ENCODE peak calls at places on chromosome 10, in six cellular contexts. C is WTC11, D is H1, U is K562, Y is HepG2, X is GM12878. P is an unnamed sample.

GRCh38 chr10:91380873-91381561 is 29.1 kb upstream of the HECTD2 start:
- DNase-seq in C (no peak), D (no peak), U (peak), Y (no peak), X (no peak), P (no peak)

GRCh38 chr10:79059859-79060379 is 8.8 kb upstream of the ZMIZ1 start:
- DNase-seq in C (no peak), D (no peak), U (no peak), Y (peak), X (no peak), P (no peak)

GRCh38 chr10:72740526-72740925 is 48.6 kb downstream of the MCU start:
- DNase-seq in C (no peak), D (no peak), U (peak), Y (peak), X (no peak), P (peak)

GRCh38 chr10:124802313-124802675 is 675 bp downstream of the ABRAXAS2 start:
- DNase-seq in C (no peak), D (no peak), U (peak), Y (no peak), X (no peak), P (no peak)

GRCh38 chr10:132395704-132396494 is 1.1 kb upstream of the PWWP2B start:
- DNase-seq in C (peak), D (no peak), U (peak), Y (peak), X (no peak), P (no peak)

GRCh38 chr10:94859086-94859485 is 79.4 kb upstream of the CYP2C9 start:
- DNase-seq in C (no peak), D (no peak), U (no peak), Y (no peak), X (no peak), P (no peak)

GRCh38 chr10:129699722-129700340 is 232.8 kb downstream of the MGMT start:
- DNase-seq in C (no peak), D (no peak), U (no peak), Y (no peak), X (no peak), P (no peak)

GRCh38 chr10:29555746-29556481 is 78.9 kb downstream of the SVIL start:
- DNase-seq in C (no peak), D (no peak), U (no peak), Y (no peak), X (no peak), P (no peak)

GRCh38 chr10:61217851-61218565 is 235.2 kb downstream of the TMEM26 start:
- DNase-seq in C (no peak), D (no peak), U (no peak), Y (no peak), X (no peak), P (no peak)

GRCh38 chr10:5502903-5503835 is 3.8 kb upstream of the CALML5 start:
- DNase-seq in C (no peak), D (no peak), U (no peak), Y (no peak), X (no peak), P (no peak)

GRCh38 chr10:33139191-33139646 is 181.2 kb upstream of the ITGB1 start:
- DNase-seq in C (no peak), D (no peak), U (no peak), Y (no peak), X (no peak), P (no peak)

GRCh38 chr10:24701447-24701846 is 22.2 kb downstream of the ARHGAP21 start:
- DNase-seq in C (no peak), D (no peak), U (no peak), Y (no peak), X (peak), P (no peak)

GRCh38 chr10:66678521-66678920 is 247.3 kb upstream of the LRRTM3 start:
- DNase-seq in C (no peak), D (no peak), U (no peak), Y (no peak), X (no peak), P (no peak)

GRCh38 chr10:33783557-33783956 is 449.1 kb upstream of the NRP1 start:
- DNase-seq in C (no peak), D (no peak), U (no peak), Y (no peak), X (no peak), P (no peak)

GRCh38 chr10:95250856-95251255 is 39.9 kb downstream of the PDLIM1 start:
- DNase-seq in C (no peak), D (no peak), U (no peak), Y (no peak), X (no peak), P (no peak)

GRCh38 chr10:79312601-79313187 is 34.6 kb upstream of the PPIF start:
- DNase-seq in C (no peak), D (no peak), U (no peak), Y (no peak), X (no peak), P (no peak)

GRCh38 chr10:97065128-97065527 is 120.6 kb downstream of the SLIT1 start:
- DNase-seq in C (no peak), D (no peak), U (no peak), Y (no peak), X (no peak), P (no peak)

GRCh38 chr10:6920072-6921019 is 340.3 kb upstream of the PRKCQ start:
- DNase-seq in C (peak), D (peak), U (peak), Y (peak), X (no peak), P (peak)

GRCh38 chr10:120634629-120635028 is 177.6 kb downstream of the PLPP4 start:
- DNase-seq in C (peak), D (peak), U (peak), Y (no peak), X (no peak), P (peak)

GRCh38 chr10:110192552-110192951 is 14.9 kb upstream of the MXI1 start:
- DNase-seq in C (peak), D (no peak), U (peak), Y (no peak), X (no peak), P (no peak)

GRCh38 chr10:132096223-132096622 is 30.5 kb downstream of the JAKMIP3 start:
- DNase-seq in C (no peak), D (no peak), U (no peak), Y (peak), X (no peak), P (peak)

GRCh38 chr10:100747826-100748231 is 2.4 kb downstream of the PAX2 start:
- DNase-seq in C (peak), D (no peak), U (no peak), Y (no peak), X (no peak), P (no peak)

GRCh38 chr10:14578060-14578952 is 196.4 kb downstream of the FAM107B start:
- DNase-seq in C (no peak), D (no peak), U (no peak), Y (peak), X (no peak), P (no peak)

GRCh38 chr10:3424102-3424803 is 251.7 kb upstream of the PITRM1 start:
- DNase-seq in C (no peak), D (no peak), U (peak), Y (no peak), X (no peak), P (peak)

GRCh38 chr10:51718804-51719291 is 19.5 kb upstream of the CSTF2T start:
- DNase-seq in C (no peak), D (no peak), U (no peak), Y (no peak), X (no peak), P (no peak)

GRCh38 chr10:132541129-132541528 is 3.5 kb downstream of the INPP5A start:
- DNase-seq in C (peak), D (no peak), U (no peak), Y (no peak), X (no peak), P (no peak)

GRCh38 chr10:100970076-100970913 is 991 bp downstream of the SEMA4G start:
- DNase-seq in C (peak), D (no peak), U (peak), Y (peak), X (no peak), P (peak)

GRCh38 chr10:14146501-14146900 is 184.2 kb downstream of the FRMD4A start:
- DNase-seq in C (no peak), D (no peak), U (no peak), Y (no peak), X (no peak), P (no peak)

GRCh38 chr10:51285586-51285985 is 211.3 kb downstream of the PRKG1 start:
- DNase-seq in C (no peak), D (no peak), U (no peak), Y (no peak), X (no peak), P (no peak)

GRCh38 chr10:125000366-125001312 is 58.7 kb downstream of the ZRANB1 start:
- DNase-seq in C (peak), D (no peak), U (no peak), Y (no peak), X (no peak), P (no peak)

GRCh38 chr10:3761111-3761686 is 23.8 kb downstream of the KLF6 start:
- DNase-seq in C (no peak), D (no peak), U (no peak), Y (no peak), X (peak), P (no peak)

GRCh38 chr10:112913661-112914287 is 36.3 kb upstream of the TCF7L2 start:
- DNase-seq in C (no peak), D (no peak), U (no peak), Y (no peak), X (no peak), P (no peak)

GRCh38 chr10:122669842-122670241 is 29.8 kb downstream of the C10orf120 start:
- DNase-seq in C (peak), D (no peak), U (no peak), Y (no peak), X (no peak), P (peak)

DNA sequence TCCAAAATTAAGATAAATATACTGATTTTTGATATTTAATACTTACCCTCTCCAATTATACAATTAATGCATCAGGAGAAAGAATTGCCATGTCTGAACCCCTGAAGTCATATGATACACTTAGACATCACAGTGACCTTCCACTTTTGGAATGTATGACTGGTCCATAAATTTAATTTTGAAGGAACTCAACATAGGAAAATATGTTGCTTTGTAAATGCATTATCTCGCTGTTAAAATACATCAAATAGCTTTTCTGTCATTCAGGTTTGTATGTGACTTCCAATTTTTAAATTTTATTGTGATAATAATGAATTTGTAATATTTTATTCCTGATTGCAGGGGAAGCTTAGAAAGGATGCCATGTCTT is 631.9 kb upstream of the ANKRD30A start:
- DNase-seq in C (no peak), D (no peak), U (no peak), Y (no peak), X (no peak), P (no peak)
- TF ChIP-seq ATF3 in C (no peak), D (no peak), U (no peak), Y (no peak), X (no peak), P (no peak)

DNA sequence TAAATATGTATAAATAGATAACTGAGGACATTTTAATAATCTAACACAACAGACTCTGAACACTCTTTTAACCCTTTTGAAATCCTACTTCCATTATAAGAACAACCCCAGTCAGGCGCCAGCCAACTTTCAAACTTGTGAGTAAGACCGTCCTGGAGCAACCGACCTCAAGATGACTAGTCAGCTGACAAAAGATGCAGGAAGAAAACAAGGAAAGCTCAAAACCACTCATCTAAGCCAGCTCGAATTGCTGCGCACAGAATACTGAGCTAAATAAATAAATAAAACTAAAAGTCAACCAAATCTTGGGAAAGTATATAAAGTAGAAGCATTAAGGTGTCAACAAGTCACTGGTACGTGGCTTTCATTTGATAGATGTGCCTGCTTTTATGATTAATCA is 1269.8 kb downstream of the XPNPEP1 start:
- DNase-seq in C (no peak), D (no peak), U (no peak), Y (no peak), X (no peak), P (no peak)
- TF ChIP-seq ATF3 in C (no peak), D (no peak), U (no peak), Y (no peak), X (no peak), P (no peak)

GRCh38 chr10:75546004-75546403 is 114.6 kb downstream of the LRMDA start:
- DNase-seq in C (no peak), D (no peak), U (no peak), Y (no peak), X (no peak), P (no peak)

GRCh38 chr10:75544923-75545322 is 113.5 kb downstream of the LRMDA start:
- DNase-seq in C (no peak), D (no peak), U (no peak), Y (no peak), X (no peak), P (no peak)

GRCh38 chr10:75545333-75545732 is 113.9 kb downstream of the LRMDA start:
- DNase-seq in C (no peak), D (no peak), U (no peak), Y (no peak), X (no peak), P (no peak)

GRCh38 chr10:75550191-75550590 is 118.8 kb downstream of the LRMDA start:
- DNase-seq in C (no peak), D (no peak), U (no peak), Y (no peak), X (no peak), P (no peak)

DNA sequence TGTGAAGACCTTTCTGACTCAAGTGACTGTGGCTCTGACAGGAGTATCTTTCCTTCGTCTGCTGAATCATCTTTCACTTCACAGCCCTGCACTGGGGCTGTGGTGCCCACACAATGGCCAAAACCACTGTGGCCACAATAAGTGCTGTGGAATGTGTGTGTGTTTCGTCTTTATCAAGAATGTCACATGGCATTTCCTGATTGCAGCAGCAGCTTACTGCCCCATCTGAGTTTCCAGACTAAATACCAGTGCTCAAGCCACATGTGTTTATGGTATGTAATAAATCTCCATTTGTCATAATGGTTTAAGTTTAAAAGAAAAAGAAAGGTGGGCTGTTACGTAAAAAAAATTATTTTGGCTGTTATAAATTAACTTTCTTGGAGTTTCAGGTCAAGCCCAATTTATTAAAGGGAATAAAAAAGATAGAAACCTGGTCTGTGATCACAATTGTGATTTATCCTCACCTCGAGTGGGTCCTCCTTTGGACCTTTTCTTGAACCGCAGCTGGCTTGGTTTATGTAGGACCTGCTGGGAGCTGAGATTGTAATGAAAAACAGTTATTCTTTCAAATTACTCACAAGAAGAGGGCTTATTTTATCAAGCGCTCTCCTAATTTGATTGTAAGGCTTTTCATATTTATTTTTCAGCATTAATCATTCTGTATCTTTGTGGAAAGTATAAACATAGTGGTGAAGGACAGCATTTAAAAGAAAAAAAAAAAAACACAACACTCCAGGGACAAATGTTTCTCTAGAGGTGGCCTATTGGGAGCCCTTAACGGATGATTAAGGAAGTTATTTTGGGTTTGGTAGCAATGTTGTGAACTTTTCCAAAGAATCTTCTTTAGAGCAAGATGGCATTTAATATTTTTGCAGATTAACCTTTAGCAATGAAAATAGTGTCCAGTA is 116.2 kb downstream of the LRMDA start:
- DNase-seq in C (no peak), D (no peak), U (no peak), Y (no peak), X (peak), P (no peak)
- TF ChIP-seq ATF3 in C (no peak), D (no peak), U (no peak), Y (no peak), X (no peak), P (no peak)

GRCh38 chr10:69880301-69881081 is 78.8 kb downstream of the COL13A1 start:
- DNase-seq in C (no peak), D (no peak), U (no peak), Y (no peak), X (no peak), P (no peak)
- TF ChIP-seq ATF3 in C (no peak), D (no peak), U (no peak), Y (no peak), X (no peak), P (no peak)

GRCh38 chr10:74929197-74929596 is 102.8 kb downstream of the KAT6B start:
- DNase-seq in C (no peak), D (no peak), U (no peak), Y (no peak), X (no peak), P (no peak)

GRCh38 chr10:74934100-74934812 is 107.9 kb downstream of the KAT6B start:
- DNase-seq in C (no peak), D (no peak), U (no peak), Y (no peak), X (no peak), P (no peak)

GRCh38 chr10:74928742-74929191 is 102.4 kb downstream of the KAT6B start:
- DNase-seq in C (no peak), D (no peak), U (no peak), Y (no peak), X (no peak), P (no peak)

GRCh38 chr10:74930962-74931361 is 104.6 kb downstream of the KAT6B start:
- DNase-seq in C (no peak), D (no peak), U (no peak), Y (no peak), X (no peak), P (no peak)

GRCh38 chr10:74932648-74933047 is 106.2 kb downstream of the KAT6B start:
- DNase-seq in C (no peak), D (no peak), U (no peak), Y (no peak), X (no peak), P (no peak)
- TF ChIP-seq ATF3 in C (no peak), D (no peak), U (no peak), Y (no peak), X (no peak), P (no peak)

GRCh38 chr10:21508987-21509334 is 16.5 kb downstream of the SKIDA1 start:
- DNase-seq in C (no peak), D (no peak), U (no peak), Y (no peak), X (no peak), P (no peak)
- TF ChIP-seq ATF3 in C (no peak), D (no peak), U (no peak), Y (no peak), X (no peak), P (no peak)

GRCh38 chr10:12960431-12960898 is 41.0 kb downstream of the CCDC3 start:
- DNase-seq in C (no peak), D (no peak), U (no peak), Y (peak), X (no peak), P (no peak)

GRCh38 chr10:12958546-12959110 is 42.9 kb downstream of the CCDC3 start:
- DNase-seq in C (no peak), D (no peak), U (no peak), Y (no peak), X (no peak), P (no peak)

GRCh38 chr10:12957081-12957480 is 44.4 kb downstream of the CCDC3 start:
- DNase-seq in C (no peak), D (no peak), U (no peak), Y (no peak), X (no peak), P (no peak)

GRCh38 chr10:12961416-12961815 is 40.1 kb downstream of the CCDC3 start:
- DNase-seq in C (no peak), D (no peak), U (no peak), Y (no peak), X (no peak), P (no peak)

DNA sequence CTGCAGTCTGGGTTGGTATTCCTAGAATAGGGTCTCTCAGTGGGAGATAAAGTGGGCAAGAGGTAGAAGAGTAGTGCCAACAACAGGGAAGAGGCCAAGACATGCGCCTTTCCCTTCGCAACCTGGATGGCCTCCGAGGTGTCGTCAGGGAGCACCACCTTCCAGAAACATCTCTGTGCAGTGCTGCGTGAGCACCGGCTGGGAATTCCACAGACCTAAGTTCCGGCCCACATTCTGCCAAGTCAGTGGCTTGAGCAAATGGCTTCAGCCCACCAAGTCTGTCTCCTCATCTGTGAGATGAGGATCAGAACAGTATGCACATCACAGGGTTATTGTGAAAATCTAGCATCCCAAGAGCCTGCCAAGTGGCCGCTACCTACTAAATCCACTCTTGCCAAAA is 40.6 kb downstream of the CCDC3 start:
- DNase-seq in C (no peak), D (no peak), U (no peak), Y (no peak), X (no peak), P (no peak)
- TF ChIP-seq ATF3 in C (no peak), D (no peak), U (no peak), Y (no peak), X (no peak), P (no peak)

P was measured in HCT116.